ENCODE peak calls at places on chromosomes 6 and 20, in four cellular contexts. One of them, this sample, is unnamed.

GRCh38 chr6:73710470-73710869 is 14.5 kb downstream of the CD109 start:
- DNase-seq in choroid plexus epithelial cell: peak
- DNase-seq in fibroblast of mammary gland: peak
- DNase-seq in tibial artery: no peak
- DNase-seq in this sample: peak

GRCh38 chr6:104625536-104625935 is 234.2 kb downstream of the HACE1 start:
- DNase-seq in choroid plexus epithelial cell: peak
- DNase-seq in tibial artery: no peak
- DNase-seq in fibroblast of mammary gland: peak
- DNase-seq in this sample: peak

GRCh38 chr20:54148947-54149764 is 24.6 kb downstream of the CYP24A1 start:
- DNase-seq in choroid plexus epithelial cell: no peak
- DNase-seq in fibroblast of mammary gland: no peak
- DNase-seq in tibial artery: no peak
- DNase-seq in this sample: no peak

GRCh38 chr6:19836799-19837510 is at the start of gene ID4:
- DNase-seq in choroid plexus epithelial cell: peak
- DNase-seq in fibroblast of mammary gland: peak
- DNase-seq in tibial artery: peak
- DNase-seq in this sample: peak

GRCh38 chr6:28816909-28817807 is 106.6 kb downstream of the TRIM27 start:
- DNase-seq in fibroblast of mammary gland: peak
- DNase-seq in tibial artery: no peak
- DNase-seq in choroid plexus epithelial cell: peak
- DNase-seq in this sample: peak

GRCh38 chr6:131362070-131362469 is 211.0 kb upstream of the ARG1 start:
- DNase-seq in choroid plexus epithelial cell: no peak
- DNase-seq in fibroblast of mammary gland: peak
- DNase-seq in tibial artery: no peak
- DNase-seq in this sample: no peak

GRCh38 chr6:52834481-52834880 is 6.1 kb downstream of the GSTA5 start:
- DNase-seq in choroid plexus epithelial cell: no peak
- DNase-seq in fibroblast of mammary gland: peak
- DNase-seq in tibial artery: no peak
- DNase-seq in this sample: no peak

GRCh38 chr20:6636209-6637159 is 131.0 kb upstream of the BMP2 start:
- DNase-seq in fibroblast of mammary gland: peak
- DNase-seq in choroid plexus epithelial cell: peak
- DNase-seq in tibial artery: peak
- DNase-seq in this sample: peak

GRCh38 chr6:42928748-42929087 is 562 bp upstream of the CNPY3 start:
- DNase-seq in choroid plexus epithelial cell: no peak
- DNase-seq in fibroblast of mammary gland: no peak
- DNase-seq in tibial artery: no peak
- DNase-seq in this sample: no peak

GRCh38 chr6:30325150-30325872 is 1.4 kb upstream of the TRIM39 start:
- DNase-seq in fibroblast of mammary gland: peak
- DNase-seq in tibial artery: peak
- DNase-seq in choroid plexus epithelial cell: peak
- DNase-seq in this sample: peak

GRCh38 chr20:33835773-33836172 is 24.6 kb downstream of the CHMP4B start:
- DNase-seq in fibroblast of mammary gland: peak
- DNase-seq in tibial artery: peak
- DNase-seq in choroid plexus epithelial cell: no peak
- DNase-seq in this sample: peak

GRCh38 chr6:137112067-137112355 is 61.4 kb downstream of the IL22RA2 start:
- DNase-seq in fibroblast of mammary gland: peak
- DNase-seq in tibial artery: no peak
- DNase-seq in choroid plexus epithelial cell: peak
- DNase-seq in this sample: peak

GRCh38 chr20:17500271-17500670 is 30.9 kb downstream of the BFSP1 start:
- DNase-seq in fibroblast of mammary gland: no peak
- DNase-seq in tibial artery: no peak
- DNase-seq in choroid plexus epithelial cell: no peak
- DNase-seq in this sample: no peak

GRCh38 chr6:44122821-44123220 is 4.4 kb downstream of the MRPL14 start:
- DNase-seq in choroid plexus epithelial cell: peak
- DNase-seq in tibial artery: no peak
- DNase-seq in fibroblast of mammary gland: peak
- DNase-seq in this sample: peak
- H3K4me3 ChIP-seq in choroid plexus epithelial cell: no peak
- H3K4me3 ChIP-seq in tibial artery: no peak
- H3K4me3 ChIP-seq in fibroblast of mammary gland: no peak
- H3K4me3 ChIP-seq in this sample: no peak

GRCh38 chr6:26088344-26088743 is 1.1 kb downstream of the HFE start:
- DNase-seq in tibial artery: peak
- DNase-seq in fibroblast of mammary gland: peak
- DNase-seq in choroid plexus epithelial cell: peak
- DNase-seq in this sample: peak
- H3K4me3 ChIP-seq in tibial artery: peak
- H3K4me3 ChIP-seq in fibroblast of mammary gland: peak
- H3K4me3 ChIP-seq in choroid plexus epithelial cell: peak
- H3K4me3 ChIP-seq in this sample: peak

GRCh38 chr20:1154734-1155133 is 30.0 kb downstream of the TMEM74B start:
- DNase-seq in fibroblast of mammary gland: no peak
- DNase-seq in choroid plexus epithelial cell: no peak
- DNase-seq in tibial artery: no peak
- DNase-seq in this sample: no peak
- H3K4me3 ChIP-seq in fibroblast of mammary gland: no peak
- H3K4me3 ChIP-seq in choroid plexus epithelial cell: no peak
- H3K4me3 ChIP-seq in tibial artery: no peak
- H3K4me3 ChIP-seq in this sample: no peak

GRCh38 chr20:35601990-35602389 is 13.6 kb upstream of the SPAG4 start:
- DNase-seq in fibroblast of mammary gland: no peak
- DNase-seq in tibial artery: no peak
- DNase-seq in choroid plexus epithelial cell: no peak
- DNase-seq in this sample: no peak
- H3K4me3 ChIP-seq in fibroblast of mammary gland: no peak
- H3K4me3 ChIP-seq in tibial artery: peak
- H3K4me3 ChIP-seq in choroid plexus epithelial cell: peak
- H3K4me3 ChIP-seq in this sample: peak

GRCh38 chr6:149061933-149062332 is 255.6 kb upstream of the TAB2 start:
- DNase-seq in choroid plexus epithelial cell: peak
- DNase-seq in tibial artery: no peak
- DNase-seq in fibroblast of mammary gland: no peak
- DNase-seq in this sample: no peak

GRCh38 chr6:149060300-149060984 is 257.1 kb upstream of the TAB2 start:
- DNase-seq in tibial artery: no peak
- DNase-seq in choroid plexus epithelial cell: peak
- DNase-seq in fibroblast of mammary gland: no peak
- DNase-seq in this sample: no peak

GRCh38 chr6:149057464-149057840 is 260.1 kb upstream of the TAB2 start:
- DNase-seq in tibial artery: no peak
- DNase-seq in fibroblast of mammary gland: no peak
- DNase-seq in choroid plexus epithelial cell: no peak
- DNase-seq in this sample: no peak

GRCh38 chr6:149060985-149061760 is 256.3 kb upstream of the TAB2 start:
- DNase-seq in fibroblast of mammary gland: peak
- DNase-seq in tibial artery: no peak
- DNase-seq in choroid plexus epithelial cell: peak
- DNase-seq in this sample: peak

DNA sequence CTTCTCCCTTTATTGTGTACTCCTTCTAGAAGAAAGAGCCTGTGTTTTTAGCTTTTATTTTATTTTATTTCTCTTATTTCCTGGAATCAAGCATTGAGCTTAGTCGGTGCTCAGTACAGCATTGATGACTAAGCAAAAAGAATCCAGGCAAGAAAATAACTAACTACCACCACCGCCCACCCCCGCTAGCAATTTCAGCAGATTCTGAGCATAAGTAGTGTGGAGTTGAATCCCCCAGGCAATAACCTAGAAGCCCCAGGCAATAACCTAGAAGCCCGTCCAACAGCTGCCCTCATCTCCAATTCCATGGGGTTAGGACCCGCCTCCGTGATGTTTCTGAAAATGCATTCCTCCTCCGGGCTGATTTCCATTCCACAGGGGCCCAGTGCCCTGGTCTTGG is 258.0 kb upstream of the TAB2 start:
- DNase-seq in tibial artery: no peak
- DNase-seq in fibroblast of mammary gland: peak
- DNase-seq in choroid plexus epithelial cell: peak
- DNase-seq in this sample: no peak
- H3K4me3 ChIP-seq in tibial artery: no peak
- H3K4me3 ChIP-seq in fibroblast of mammary gland: no peak
- H3K4me3 ChIP-seq in choroid plexus epithelial cell: no peak
- H3K4me3 ChIP-seq in this sample: no peak

GRCh38 chr6:36546958-36547645 is at the start of gene STK38:
- DNase-seq in fibroblast of mammary gland: peak
- DNase-seq in choroid plexus epithelial cell: peak
- DNase-seq in tibial artery: peak
- DNase-seq in this sample: peak
- H3K4me3 ChIP-seq in fibroblast of mammary gland: peak
- H3K4me3 ChIP-seq in choroid plexus epithelial cell: peak
- H3K4me3 ChIP-seq in tibial artery: peak
- H3K4me3 ChIP-seq in this sample: peak

DNA sequence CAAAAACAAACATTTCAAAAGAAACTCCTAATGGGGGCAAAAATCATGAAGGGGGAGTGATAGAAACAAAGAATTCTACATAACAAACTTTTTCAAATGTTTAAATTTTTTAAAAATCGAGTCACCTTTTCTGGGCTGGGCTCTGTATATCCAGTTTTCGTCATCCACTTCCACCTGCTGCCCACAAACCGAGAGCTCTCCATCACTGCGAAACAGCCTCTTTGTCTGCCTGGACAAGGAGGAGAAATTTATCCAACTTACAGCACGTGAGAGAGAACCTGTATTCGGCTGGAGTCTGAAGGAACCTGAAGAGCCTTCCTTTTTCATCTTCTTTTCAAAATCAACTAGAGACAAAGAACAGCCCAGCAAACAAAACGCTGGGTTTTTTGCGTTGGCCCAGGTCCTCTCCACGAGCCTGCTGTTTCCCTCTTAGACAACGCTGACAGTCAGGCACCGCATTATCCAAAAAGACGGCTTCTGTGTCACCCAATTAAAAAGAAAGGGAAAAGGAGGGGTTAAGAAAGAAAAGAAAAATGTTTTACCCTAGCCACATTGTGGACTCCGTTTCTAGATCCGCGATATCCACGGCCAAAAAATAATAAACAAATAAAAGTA is 72.4 kb upstream of the NHSL1 start:
- DNase-seq in tibial artery: no peak
- DNase-seq in fibroblast of mammary gland: no peak
- DNase-seq in choroid plexus epithelial cell: no peak
- DNase-seq in this sample: no peak
- H3K4me3 ChIP-seq in tibial artery: peak
- H3K4me3 ChIP-seq in fibroblast of mammary gland: peak
- H3K4me3 ChIP-seq in choroid plexus epithelial cell: peak
- H3K4me3 ChIP-seq in this sample: peak

DNA sequence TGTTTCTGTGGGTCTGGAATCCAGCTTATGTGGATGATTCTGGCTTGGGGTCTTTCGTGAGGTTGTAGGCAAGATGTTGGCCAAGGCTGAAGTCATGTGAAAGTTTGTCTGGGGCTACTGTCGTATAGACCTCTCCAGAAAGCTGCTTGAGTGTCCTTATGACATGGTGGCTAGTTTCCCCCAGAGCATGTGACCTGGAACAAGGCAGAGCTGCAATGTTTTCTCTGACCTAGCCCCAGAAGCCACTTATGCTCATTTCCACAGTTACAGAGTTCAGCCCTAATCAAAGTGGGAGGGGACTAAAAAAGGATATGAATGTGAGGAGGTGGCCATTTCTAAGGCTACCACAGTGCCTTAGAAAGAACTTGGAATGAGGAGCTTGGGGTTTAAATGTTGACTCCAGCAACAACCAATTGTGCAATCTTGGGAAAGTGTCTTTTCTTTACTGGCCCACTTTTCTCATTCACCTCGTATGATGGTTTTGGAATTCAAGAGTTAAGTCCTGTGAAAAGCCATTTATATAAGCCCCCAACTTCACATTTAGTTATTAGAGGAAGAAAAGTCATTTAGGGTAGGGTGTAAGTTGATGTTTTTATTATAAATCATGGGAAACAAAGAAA is 5.9 kb upstream of the ASXL1 start:
- DNase-seq in tibial artery: no peak
- DNase-seq in fibroblast of mammary gland: no peak
- DNase-seq in choroid plexus epithelial cell: no peak
- DNase-seq in this sample: no peak
- H3K4me3 ChIP-seq in tibial artery: no peak
- H3K4me3 ChIP-seq in fibroblast of mammary gland: no peak
- H3K4me3 ChIP-seq in choroid plexus epithelial cell: no peak
- H3K4me3 ChIP-seq in this sample: no peak

This sample was measured in fibroblast of pulmonary artery.